ENCODE peak calls at places on chromosomes 6 and 20, in four cellular contexts. L, H, J and K are unnamed samples.

GRCh38 chr20:63475209-63475608 is 2.8 kb upstream of the KCNQ2 start:
- DNase-seq in H (peak; percentile 18), L (no peak), J (peak; percentile 78), K (peak; percentile 77)

GRCh38 chr6:19153270-19153980 is 683.7 kb upstream of the ID4 start:
- DNase-seq in H (no peak), L (no peak), J (no peak), K (no peak)

GRCh38 chr6:112269165-112269564 is 14.8 kb upstream of the LAMA4 start:
- DNase-seq in H (peak; percentile 31), J (peak; percentile 29), L (no peak), K (no peak)

GRCh38 chr6:137589067-137589848 is 95.1 kb upstream of the OLIG3 start:
- DNase-seq in L (peak; percentile 38), H (peak; percentile 50), J (peak; percentile 97), K (peak; percentile 86)

GRCh38 chr20:18742841-18743240 is 70.7 kb upstream of the SCP2D1 start:
- DNase-seq in L (no peak), H (no peak), J (no peak), K (no peak)

GRCh38 chr20:41415191-41415590 is 48.6 kb upstream of the EMILIN3 start:
- DNase-seq in L (no peak), J (no peak), H (no peak), K (no peak)

GRCh38 chr20:771741-772464 is 3.6 kb upstream of the SLC52A3 start:
- DNase-seq in H (no peak), L (no peak), J (no peak), K (no peak)

GRCh38 chr20:10316582-10316981 is 98.0 kb downstream of the SNAP25 start:
- DNase-seq in L (no peak), J (no peak), H (no peak), K (no peak)

GRCh38 chr20:46651091-46651962 is at the start of gene SLC13A3:
- DNase-seq in H (no peak), J (peak; percentile 64), L (no peak), K (peak; percentile 62)

GRCh38 chr6:27577922-27578321 is 105.0 kb upstream of the ZNF184 start:
- DNase-seq in J (no peak), L (no peak), H (no peak), K (no peak)

GRCh38 chr6:52262620-52263344 is 18.5 kb upstream of the IL17F start:
- DNase-seq in J (no peak), H (no peak), L (no peak), K (no peak)

GRCh38 chr6:49003348-49003747 is 459.7 kb downstream of the MMUT start:
- DNase-seq in J (no peak), H (no peak), L (no peak), K (no peak)

GRCh38 chr6:75752365-75752764 is 3.3 kb downstream of the MYO6 start:
- DNase-seq in L (no peak), J (no peak), H (peak; percentile 24), K (no peak)

GRCh38 chr6:157982297-157982579 is 575 bp downstream of the SYNJ2 start:
- DNase-seq in H (no peak), L (no peak), J (peak; percentile 77), K (peak; percentile 82)

GRCh38 chr6:34531580-34532201 is 24.4 kb downstream of the SPDEF start:
- DNase-seq in J (peak; percentile 90), H (peak; percentile 67), L (peak; percentile 57), K (peak; percentile 97)

GRCh38 chr6:47162793-47163192 is 120.7 kb upstream of the ADGRF1 start:
- DNase-seq in J (no peak), H (no peak), L (no peak), K (no peak)

GRCh38 chr6:159761135-159761872 is 541 bp upstream of the ACAT2 start:
- DNase-seq in H (no peak), L (no peak), J (peak; percentile 43), K (peak; percentile 45)

GRCh38 chr20:8172191-8172590 is 40.1 kb downstream of the PLCB1 start:
- DNase-seq in L (no peak), J (peak; percentile 74), H (no peak), K (no peak)

GRCh38 chr20:308427-309038 is 11.2 kb downstream of the ZCCHC3 start:
- DNase-seq in L (no peak), H (no peak), J (no peak), K (no peak)

GRCh38 chr20:62902926-62903615 is 23.2 kb downstream of the DIDO1 start:
- DNase-seq in J (no peak), L (no peak), H (peak; percentile 83), K (no peak)

GRCh38 chr6:123925360-123925759 is 121.7 kb downstream of the NKAIN2 start:
- DNase-seq in H (peak; percentile 16), J (no peak), L (no peak), K (no peak)

GRCh38 chr6:142845143-142845571 is 99.8 kb downstream of the HIVEP2 start:
- DNase-seq in H (no peak), L (no peak), J (no peak), K (no peak)

GRCh38 chr6:100088009-100088408 is 94.0 kb upstream of the MCHR2 start:
- DNase-seq in H (peak; percentile 73), J (no peak), L (no peak), K (no peak)

GRCh38 chr6:3915076-3915791 is 66.1 kb downstream of the FAM50B start:
- DNase-seq in J (no peak), H (no peak), L (no peak), K (no peak)

GRCh38 chr6:170583736-170584180 is 679 bp downstream of the PDCD2 start:
- DNase-seq in L (no peak), J (no peak), H (peak; percentile 1), K (no peak)

GRCh38 chr20:40663991-40664880 is 24.8 kb downstream of the MAFB start:
- DNase-seq in J (peak; percentile 37), L (no peak), H (no peak), K (peak; percentile 80)

GRCh38 chr6:73177221-73177944 is 47.9 kb downstream of the KHDC1L start:
- DNase-seq in H (no peak), L (no peak), J (no peak), K (no peak)

GRCh38 chr6:35568967-35569606 is 56.4 kb upstream of the TULP1 start:
- DNase-seq in L (no peak), H (no peak), J (peak; percentile 47), K (peak; percentile 71)

GRCh38 chr6:443621-444175 is 52.1 kb downstream of the IRF4 start:
- DNase-seq in H (no peak), J (no peak), L (no peak), K (no peak)

GRCh38 chr6:24394061-24394460 is 8.7 kb upstream of the MRS2 start:
- DNase-seq in L (no peak), H (no peak), J (peak; percentile 35), K (no peak)

GRCh38 chr20:39269031-39269461 is 306.9 kb downstream of the DHX35 start:
- DNase-seq in L (no peak), H (peak; percentile 3), J (peak; percentile 64), K (peak; percentile 80)

GRCh38 chr20:20150241-20150640 is 97.9 kb downstream of the CFAP61 start:
- DNase-seq in J (no peak), L (no peak), H (no peak), K (no peak)

GRCh38 chr20:53586640-53587039 is 7.0 kb downstream of the ZNF217 start:
- DNase-seq in H (no peak), J (no peak), L (no peak), K (no peak)

GRCh38 chr20:61539706-61540360 is 287.8 kb downstream of the CDH4 start:
- DNase-seq in L (no peak), J (no peak), H (no peak), K (no peak)

GRCh38 chr6:21846541-21847451 is 253.2 kb downstream of the SOX4 start:
- DNase-seq in H (peak; percentile 37), L (no peak), J (no peak), K (peak; percentile 51)

GRCh38 chr6:4997862-4998261 is 6.0 kb downstream of the RPP40 start:
- DNase-seq in L (no peak), J (peak; percentile 19), H (no peak), K (no peak)
- H3K4ac ChIP-seq in L (no peak overlapping the region), J (no peak overlapping the region), H (no peak overlapping the region), K (no peak overlapping the region)

GRCh38 chr20:54698373-54698772 is 223.0 kb downstream of the DOK5 start:
- DNase-seq in L (no peak), H (no peak), J (no peak), K (no peak)

GRCh38 chr20:54708229-54708628 is 232.8 kb downstream of the DOK5 start:
- DNase-seq in L (no peak), J (no peak), H (no peak), K (no peak)

GRCh38 chr20:54706581-54706980 is 231.2 kb downstream of the DOK5 start:
- DNase-seq in J (no peak), L (no peak), H (no peak), K (no peak)

GRCh38 chr20:54704032-54704635 is 228.7 kb downstream of the DOK5 start:
- DNase-seq in L (no peak), J (no peak), H (no peak), K (no peak)
- H4K5ac ChIP-seq in L (no peak overlapping the region), J (no peak overlapping the region), H (no peak overlapping the region), K (no peak overlapping the region)

GRCh38 chr6:144346719-144347446 is 61.7 kb downstream of the UTRN start:
- DNase-seq in H (peak; percentile 84), J (peak; percentile 55), L (no peak), K (no peak)

GRCh38 chr6:144349690-144350132 is 64.6 kb downstream of the UTRN start:
- DNase-seq in H (peak; percentile 53), J (no peak), L (no peak), K (no peak)

GRCh38 chr6:144345451-144345850 is 60.3 kb downstream of the UTRN start:
- DNase-seq in H (no peak), L (no peak), J (no peak), K (no peak)

GRCh38 chr6:144347933-144348332 is 62.8 kb downstream of the UTRN start:
- DNase-seq in L (no peak), J (peak; percentile 63), H (no peak), K (no peak)

GRCh38 chr6:144347447-144347758 is 62.3 kb downstream of the UTRN start:
- DNase-seq in L (no peak), H (no peak), J (no peak), K (no peak)
- H3K9ac ChIP-seq in L (no peak overlapping the region), H (no peak overlapping the region), J (no peak overlapping the region), K (no peak overlapping the region)

GRCh38 chr20:50536333-50536732 is 26.1 kb downstream of the PTPN1 start:
- DNase-seq in H (no peak), L (no peak), J (no peak), K (no peak)
- H3K4ac ChIP-seq in H (peak overlapping the region; percentile 75), L (no peak overlapping the region), J (no peak overlapping the region), K (no peak overlapping the region)

GRCh38 chr20:57893364-57894001 is 183.7 kb upstream of the PMEPA1 start:
- DNase-seq in H (no peak), J (no peak), L (no peak), K (no peak)
- H4K5ac ChIP-seq in H (no peak overlapping the region), J (no peak overlapping the region), L (no peak overlapping the region), K (no peak overlapping the region)

GRCh38 chr6:42932412-42932811 is 3.1 kb downstream of the CNPY3 start:
- DNase-seq in H (no peak), L (no peak), J (no peak), K (no peak)
- H3K9ac ChIP-seq in H (no peak overlapping the region), L (no peak overlapping the region), J (peak overlapping the region; percentile 10), K (no peak overlapping the region)

GRCh38 chr6:125867483-125867935 is 76.7 kb downstream of the NCOA7 start:
- DNase-seq in H (peak; percentile 84), J (peak; percentile 82), L (peak; percentile 53), K (peak; percentile 86)

GRCh38 chr6:125868996-125869395 is 78.2 kb downstream of the NCOA7 start:
- DNase-seq in L (no peak), H (no peak), J (no peak), K (no peak)

GRCh38 chr6:125868252-125868651 is 77.5 kb downstream of the NCOA7 start:
- DNase-seq in J (no peak), H (no peak), L (no peak), K (no peak)

GRCh38 chr6:125871365-125871764 is 80.6 kb downstream of the NCOA7 start:
- DNase-seq in J (no peak), H (peak; percentile 21), L (no peak), K (no peak)

GRCh38 chr6:125869427-125869826 is 78.7 kb downstream of the NCOA7 start:
- DNase-seq in L (no peak), J (no peak), H (no peak), K (no peak)
- H3K4ac ChIP-seq in L (no peak overlapping the region), J (no peak overlapping the region), H (no peak overlapping the region), K (no peak overlapping the region)